ENCODE peak calls at places on chromosomes 5 and 9, in seven cellular contexts. K is cardiac fibroblast; B is astrocyte of the cerebellum; A is psoas muscle; V is thyroid gland; N is CD8-positive, alpha-beta T cell; R is HL-60. C is an unnamed sample.

GRCh38 chr5:181114284-181114843 is 16.6 kb downstream of the OR2V1 start:
- DNase-seq in B (no peak), R (no peak), K (no peak), A (no peak), V (no peak), N (no peak), C (no peak)

GRCh38 chr5:10467281-10468198 is 25.9 kb downstream of the ROPN1L start:
- DNase-seq in K (peak; percentile 59), N (no peak), A (no peak), R (no peak), B (peak; percentile 64), V (peak; percentile 69), C (peak; percentile 71)

GRCh38 chr5:68033961-68034581 is 181.5 kb upstream of the PIK3R1 start:
- DNase-seq in V (peak; percentile 78), B (no peak), N (no peak), A (no peak), R (no peak), K (peak; percentile 52), C (no peak)

GRCh38 chr5:15929616-15930303 is 249.8 kb downstream of the MARCHF11 start:
- DNase-seq in A (no peak), R (no peak), K (peak; percentile 53), N (no peak), V (no peak), B (peak; percentile 54), C (no peak)

GRCh38 chr5:143224672-143225071 is 178.8 kb downstream of the NR3C1 start:
- DNase-seq in N (no peak), R (no peak), K (no peak), V (no peak), B (no peak), A (no peak), C (no peak)

GRCh38 chr5:118405650-118406061 is 582.7 kb downstream of the DTWD2 start:
- DNase-seq in N (no peak), K (no peak), R (no peak), B (no peak), A (no peak), V (no peak), C (no peak)

GRCh38 chr5:134577022-134577795 is 51.7 kb downstream of the JADE2 start:
- DNase-seq in N (no peak), R (no peak), V (no peak), B (no peak), K (peak; percentile 83), A (no peak), C (no peak)

GRCh38 chr5:14245526-14245925 is 102.4 kb downstream of the TRIO start:
- DNase-seq in N (no peak), A (no peak), B (no peak), R (no peak), V (no peak), K (no peak), C (no peak)

GRCh38 chr5:109453251-109453650 is 43.5 kb upstream of the PJA2 start:
- DNase-seq in R (no peak), A (no peak), N (no peak), B (no peak), K (peak; percentile 10), V (no peak), C (peak; percentile 7)

GRCh38 chr9:92631452-92632211 is 38.3 kb downstream of the IPPK start:
- DNase-seq in B (peak; percentile 34), A (no peak), V (no peak), K (no peak), N (no peak), R (peak; percentile 14), C (no peak)

GRCh38 chr5:139912804-139913203 is 117.2 kb downstream of the PSD2 start:
- DNase-seq in A (no peak), V (no peak), K (no peak), R (no peak), N (no peak), B (no peak), C (no peak)

GRCh38 chr5:79035237-79035636 is 34.2 kb downstream of the DMGDH start:
- DNase-seq in K (no peak), N (no peak), V (no peak), R (no peak), B (no peak), A (no peak), C (no peak)

GRCh38 chr5:79031481-79031867 is 38.0 kb downstream of the DMGDH start:
- DNase-seq in B (no peak), R (no peak), K (no peak), A (no peak), V (no peak), N (no peak), C (no peak)

GRCh38 chr5:79025054-79025465 is 40.0 kb upstream of the ARSB start:
- DNase-seq in B (peak; percentile 45), A (peak; percentile 55), V (peak; percentile 71), N (peak; percentile 6), K (peak; percentile 79), R (peak; percentile 16), C (no peak)

GRCh38 chr5:79032031-79032711 is 37.3 kb downstream of the DMGDH start:
- DNase-seq in K (no peak), R (no peak), V (no peak), B (no peak), N (no peak), A (no peak), C (peak; percentile 23)

DNA sequence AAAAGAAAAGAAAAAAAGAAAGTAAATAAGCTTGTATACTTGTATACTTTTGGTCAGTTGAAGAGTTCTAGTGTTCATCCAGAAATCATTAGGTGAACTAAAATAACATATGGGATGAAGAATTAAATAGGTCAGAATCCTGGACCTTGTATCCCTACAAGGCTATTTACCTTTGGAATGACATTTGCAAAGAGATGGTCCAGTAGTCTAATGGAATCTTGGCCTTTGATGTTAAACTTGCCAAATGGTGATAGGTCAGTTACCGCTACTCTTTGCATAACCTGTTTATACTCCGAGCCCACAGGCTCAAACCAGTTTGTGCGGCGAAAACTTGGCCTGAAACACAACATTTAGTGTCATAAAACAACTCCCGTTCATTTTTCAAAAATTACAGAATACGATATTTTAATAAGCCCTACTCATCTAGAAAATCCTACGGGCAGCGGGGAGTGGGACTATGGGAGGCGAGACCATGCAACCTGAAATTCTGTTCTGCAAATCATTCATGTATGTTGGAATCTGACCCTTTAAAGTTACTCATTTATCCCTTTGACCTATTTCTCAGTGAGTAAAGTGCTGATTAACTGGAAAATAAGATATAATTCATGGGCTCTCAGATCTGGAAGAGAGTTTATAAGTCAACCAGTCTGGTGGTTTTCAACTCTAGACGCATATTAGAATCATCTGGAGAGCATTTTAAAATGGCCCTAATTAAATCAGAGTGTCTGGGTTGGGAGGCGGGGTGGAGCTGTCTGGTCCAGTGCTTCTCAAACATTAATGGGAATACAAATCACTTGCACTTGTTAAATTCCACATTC is 38.6 kb downstream of the DMGDH start:
- DNase-seq in A (no peak), V (no peak), R (no peak), B (no peak), N (no peak), K (no peak), C (peak; percentile 96)
- H3K4me3 ChIP-seq in A (no peak overlapping the region), V (no peak overlapping the region), R (no peak overlapping the region), B (no peak overlapping the region), N (no peak overlapping the region), K (no peak overlapping the region), C (peak overlapping the region; percentile 45)

GRCh38 chr5:116951217-116951616 is 376.6 kb upstream of the SEMA6A start:
- DNase-seq in A (no peak), R (no peak), B (no peak), N (no peak), K (no peak), V (no peak), C (no peak)

GRCh38 chr5:116944171-116944570 is 369.5 kb upstream of the SEMA6A start:
- DNase-seq in V (no peak), R (no peak), K (no peak), A (no peak), B (no peak), N (no peak), C (no peak)

GRCh38 chr5:116953251-116953934 is 378.8 kb upstream of the SEMA6A start:
- DNase-seq in R (no peak), B (no peak), A (no peak), K (no peak), N (no peak), V (no peak), C (no peak)

GRCh38 chr5:116942622-116943021 is 368.0 kb upstream of the SEMA6A start:
- DNase-seq in K (no peak), B (no peak), R (no peak), N (no peak), V (no peak), A (no peak), C (no peak)

DNA sequence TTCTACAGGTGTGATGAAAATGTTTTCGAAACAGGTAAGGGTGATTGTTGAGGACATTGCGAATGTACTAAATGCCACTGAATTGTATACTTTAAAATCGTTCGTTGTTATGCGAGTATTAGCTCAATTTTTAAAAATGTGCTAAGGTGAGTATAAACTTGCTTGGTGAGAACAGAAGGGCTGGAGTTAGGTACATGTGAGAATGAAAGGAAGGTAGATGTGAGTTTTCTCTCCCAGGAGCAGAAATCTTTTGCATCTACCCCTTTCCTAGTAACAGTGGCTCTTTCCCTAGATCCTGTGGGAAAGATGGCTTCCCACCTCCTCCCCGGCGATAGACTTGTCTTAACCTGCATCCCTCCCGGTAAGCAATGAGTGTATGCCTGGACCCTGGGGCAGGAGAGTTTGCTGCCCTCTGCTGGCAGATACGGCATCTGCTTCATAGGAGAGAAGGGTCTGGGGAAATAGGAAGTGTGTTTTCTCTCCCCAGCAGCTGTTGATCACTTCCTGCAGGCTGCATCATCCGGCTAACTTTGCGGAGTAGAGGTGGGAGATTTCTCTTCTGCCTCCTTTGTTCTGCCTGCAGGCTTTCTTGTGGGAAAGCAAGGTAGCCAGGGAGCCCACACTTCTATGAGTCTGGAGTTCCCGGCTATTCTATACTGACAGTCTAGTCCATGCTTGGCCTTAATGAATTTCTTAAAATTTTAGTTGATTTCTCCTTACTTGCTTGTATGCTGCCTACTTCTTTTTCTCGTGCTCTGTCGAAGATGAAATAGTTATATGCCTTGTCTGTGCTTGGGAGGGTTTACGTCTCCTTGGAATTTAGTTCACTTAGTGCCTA is 373.3 kb upstream of the SEMA6A start:
- DNase-seq in N (peak; percentile 1), V (peak; percentile 76), A (peak; percentile 37), B (peak; percentile 8), R (peak; percentile 64), K (peak; percentile 35), C (peak; percentile 10)
- TF ChIP-seq CTCF in N (peak; percentile 30), V (peak; percentile 15), A (peak; percentile 47), B (peak; percentile 65), R (peak; percentile 62), K (peak; percentile 61), C (peak; percentile 94)

DNA sequence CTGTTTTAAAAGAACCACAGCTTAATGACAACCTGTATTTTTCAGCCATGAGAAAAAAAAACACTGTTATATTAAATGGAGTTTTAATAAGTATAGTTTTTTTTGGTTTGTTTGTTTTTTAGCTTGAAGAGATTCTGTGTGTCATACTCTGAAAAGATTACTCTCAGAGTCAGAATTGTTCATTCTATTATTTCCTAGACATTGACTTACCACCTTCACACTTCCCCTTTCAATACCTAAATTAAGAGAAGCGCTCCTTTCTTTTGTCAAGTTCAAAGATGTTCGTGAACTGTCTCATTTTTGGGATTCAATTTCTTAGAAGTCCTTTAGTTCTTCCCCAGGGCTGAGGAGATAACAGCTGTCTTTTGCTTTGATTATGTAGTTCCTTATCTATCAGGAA is 1201.6 kb upstream of the NUDT12 start:
- DNase-seq in K (no peak), B (no peak), R (no peak), V (no peak), N (no peak), A (no peak), C (no peak)
- H3K4me3 ChIP-seq in K (no peak overlapping the region), B (no peak overlapping the region), R (no peak overlapping the region), V (no peak overlapping the region), N (no peak overlapping the region), A (no peak overlapping the region), C (no peak overlapping the region)

DNA sequence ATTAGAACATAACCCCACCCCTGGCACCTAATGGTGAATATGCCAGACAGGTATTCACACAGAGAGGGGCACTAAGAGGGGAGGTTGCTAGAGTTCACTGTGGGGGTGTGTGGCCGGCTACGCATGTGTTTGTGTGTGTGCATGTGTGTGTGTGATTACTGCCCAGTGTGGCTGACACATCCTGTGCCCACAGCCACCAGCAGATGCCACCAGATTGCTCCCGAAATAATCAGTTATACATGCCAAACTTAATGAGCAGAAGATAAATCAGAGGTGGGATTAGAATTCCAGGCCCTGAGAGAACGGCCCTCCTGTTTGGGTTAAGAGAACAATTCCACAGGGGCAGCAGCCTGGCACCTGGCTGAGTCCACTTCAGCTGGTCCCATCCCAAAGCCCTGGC is 91.8 kb upstream of the TBCA start:
- DNase-seq in R (no peak), N (no peak), V (no peak), K (no peak), A (no peak), B (no peak), C (no peak)
- TF ChIP-seq CTCF in R (no peak), N (no peak), V (no peak), K (no peak), A (no peak), B (no peak), C (peak; percentile 21)

C was measured in epithelial cell of proximal tubule.